ENCODE peak calls at places on chromosomes 2 and 18, in five cellular contexts. O, S, Z, Q and G are unnamed samples. For H3K9me3, the result is how much of the 10 kb centered on the place peaks cover.

GRCh38 chr2:233989221-233989620 is 61.3 kb upstream of the SPP2 start:
- DNase-seq in O (no peak), S (no peak), Z (no peak), Q (no peak), G (no peak)

GRCh38 chr18:69774831-69775230 is 172.8 kb downstream of the CD226 start:
- DNase-seq in O (peak), S (no peak), Z (peak), Q (no peak), G (peak)

GRCh38 chr18:75207298-75208054 is 1.5 kb downstream of the PTGR3 start:
- DNase-seq in O (peak), S (peak), Z (no peak), Q (no peak), G (no peak)

GRCh38 chr2:106020821-106021316 is 173.2 kb downstream of the UXS1 start:
- DNase-seq in O (no peak), S (no peak), Z (peak), Q (no peak), G (no peak)

GRCh38 chr18:10320201-10320600 is 134.2 kb upstream of the APCDD1 start:
- DNase-seq in O (no peak), S (no peak), Z (no peak), Q (no peak), G (no peak)

GRCh38 chr18:36947820-36948348 is 119.0 kb downstream of the KIAA1328 start:
- DNase-seq in O (no peak), S (no peak), Z (no peak), Q (peak), G (no peak)

GRCh38 chr2:60964651-60965513 is 52.6 kb upstream of the PEX13 start:
- DNase-seq in O (peak), S (no peak), Z (no peak), Q (no peak), G (no peak)

GRCh38 chr2:175309799-175310198 is 128.3 kb upstream of the ATP5MC3 start:
- DNase-seq in O (peak), S (peak), Z (peak), Q (no peak), G (peak)

GRCh38 chr2:44560961-44561360 is 199.2 kb downstream of the CAMKMT start:
- DNase-seq in O (peak), S (no peak), Z (no peak), Q (peak), G (no peak)

GRCh38 chr2:234026111-234026510 is 24.4 kb upstream of the SPP2 start:
- DNase-seq in O (peak), S (peak), Z (no peak), Q (no peak), G (no peak)

GRCh38 chr18:46220116-46220515 is 115.9 kb downstream of the HAUS1 start:
- DNase-seq in O (peak), S (peak), Z (no peak), Q (no peak), G (no peak)

DNA sequence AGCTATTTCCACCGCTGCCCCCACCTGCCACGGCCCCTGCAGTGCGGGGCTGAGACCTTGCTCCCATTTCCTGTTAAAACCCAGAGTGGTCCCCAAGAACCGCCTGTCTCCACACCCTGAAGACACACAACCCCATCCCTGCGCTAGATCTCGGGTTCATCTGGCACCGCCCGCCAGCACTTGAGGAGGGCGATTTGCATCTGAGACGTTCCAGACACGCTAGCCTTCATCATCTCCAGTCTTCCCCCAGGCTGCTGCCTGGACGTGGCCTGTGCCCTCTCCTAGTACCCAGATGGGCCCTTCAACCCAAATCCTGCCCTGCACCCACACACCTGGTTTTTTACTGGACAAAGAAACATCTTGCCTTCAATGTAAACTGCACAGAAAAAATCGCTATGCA is 49.8 kb downstream of the SLC66A2 start:
- DNase-seq in O (no peak), S (no peak), Z (no peak), Q (no peak), G (no peak)
- H3K9me3 ChIP-seq in O (under half), S (under half), Z (under half), Q (under half), G (under half)

GRCh38 chr2:104849618-104850097 is 4.3 kb upstream of the POU3F3 start:
- DNase-seq in O (peak), S (peak), Z (peak), Q (no peak), G (no peak)
- TF ChIP-seq EZH2 in O (peak), S (no peak), Z (no peak), Q (no peak), G (peak)

GRCh38 chr2:206442854-206443734 is at the start of gene ADAM23:
- DNase-seq in O (peak), S (peak), Z (peak), Q (no peak), G (no peak)
- H3K4me3 ChIP-seq in O (peak), S (peak), Z (peak), Q (peak), G (peak)

DNA sequence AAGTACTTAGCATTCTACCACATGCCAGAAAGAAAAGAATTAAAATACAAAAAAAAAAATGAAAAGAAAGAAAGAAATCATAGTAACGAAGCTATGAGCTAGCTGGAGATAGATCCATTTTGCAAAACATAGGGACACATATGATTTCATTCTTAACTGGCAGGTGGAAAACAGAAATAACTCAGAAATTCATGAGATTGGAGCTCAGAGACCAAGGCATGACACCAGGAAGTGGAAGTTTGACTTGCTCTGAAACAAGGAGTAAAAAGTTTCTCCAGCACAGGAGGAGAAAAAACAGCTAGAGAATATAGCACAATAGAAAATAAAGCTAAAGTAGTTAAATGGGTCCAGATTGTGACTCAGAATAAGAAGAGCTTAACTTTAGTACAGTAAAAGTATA is 278.1 kb downstream of the ZEB2 start:
- DNase-seq in O (no peak), S (no peak), Z (no peak), Q (no peak), G (no peak)
- H3K9me3 ChIP-seq in O (under half), S (under half), Z (under half), Q (under half), G (under half)

GRCh38 chr18:53526092-53526491 is 698.4 kb downstream of the MBD2 start:
- DNase-seq in O (no peak), S (no peak), Z (no peak), Q (no peak), G (no peak)
- TF ChIP-seq EZH2 in O (no peak), S (no peak), Z (no peak), Q (no peak), G (no peak)

DNA sequence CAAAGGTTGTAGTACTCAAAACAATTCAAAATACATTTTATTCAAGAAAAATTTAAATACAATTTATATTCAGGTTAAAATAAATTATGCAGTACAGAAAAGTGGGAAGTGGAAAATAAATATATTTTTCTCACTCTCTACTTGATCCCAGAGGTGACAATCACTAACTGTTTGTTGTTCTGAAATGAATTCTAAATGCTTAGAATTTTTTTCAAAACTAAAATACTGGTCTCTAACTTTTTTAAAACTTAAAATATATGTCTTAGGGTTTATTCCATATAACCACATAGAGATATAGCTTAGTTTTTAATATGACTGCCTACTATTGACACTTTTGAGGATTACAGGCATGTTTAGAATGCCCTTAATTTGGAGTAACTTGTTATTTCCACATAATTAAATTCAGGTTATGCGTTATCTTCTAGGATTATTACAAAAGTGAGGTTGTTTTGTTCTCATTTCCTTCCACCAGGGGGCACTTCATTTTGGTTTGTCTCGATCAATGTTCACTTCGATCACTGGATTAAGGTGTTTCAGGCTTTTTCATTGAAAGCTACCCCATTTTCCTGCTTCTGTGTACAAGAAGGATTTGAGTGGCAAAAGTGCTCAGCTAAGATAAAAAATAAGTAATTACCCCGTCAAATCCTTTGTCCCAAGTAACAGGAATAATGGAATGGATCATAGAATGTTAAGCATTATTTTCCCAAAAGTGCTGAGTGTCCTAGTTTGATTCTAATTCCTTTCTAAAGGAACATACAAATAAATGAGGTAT is 27.1 kb upstream of the TFPI start:
- DNase-seq in O (peak), S (peak), Z (peak), Q (peak), G (no peak)
- H3K4me3 ChIP-seq in O (peak), S (peak), Z (peak), Q (no peak), G (peak)

GRCh38 chr18:61738042-61738441 is 154.8 kb downstream of the RNF152 start:
- DNase-seq in O (no peak), S (peak), Z (no peak), Q (no peak), G (no peak)
- H3K9me3 ChIP-seq in O (under half), S (under half), Z (under half), Q (under half), G (under half)

GRCh38 chr18:24271381-24272331 is 126.0 kb downstream of the OSBPL1A start:
- DNase-seq in O (peak), S (peak), Z (peak), Q (peak), G (no peak)

GRCh38 chr18:24273596-24273995 is 124.0 kb downstream of the OSBPL1A start:
- DNase-seq in O (peak), S (no peak), Z (no peak), Q (peak), G (no peak)

GRCh38 chr18:24277516-24277915 is 120.1 kb downstream of the OSBPL1A start:
- DNase-seq in O (no peak), S (no peak), Z (no peak), Q (no peak), G (no peak)

GRCh38 chr18:24276994-24277393 is 120.6 kb downstream of the OSBPL1A start:
- DNase-seq in O (no peak), S (no peak), Z (no peak), Q (no peak), G (no peak)

DNA sequence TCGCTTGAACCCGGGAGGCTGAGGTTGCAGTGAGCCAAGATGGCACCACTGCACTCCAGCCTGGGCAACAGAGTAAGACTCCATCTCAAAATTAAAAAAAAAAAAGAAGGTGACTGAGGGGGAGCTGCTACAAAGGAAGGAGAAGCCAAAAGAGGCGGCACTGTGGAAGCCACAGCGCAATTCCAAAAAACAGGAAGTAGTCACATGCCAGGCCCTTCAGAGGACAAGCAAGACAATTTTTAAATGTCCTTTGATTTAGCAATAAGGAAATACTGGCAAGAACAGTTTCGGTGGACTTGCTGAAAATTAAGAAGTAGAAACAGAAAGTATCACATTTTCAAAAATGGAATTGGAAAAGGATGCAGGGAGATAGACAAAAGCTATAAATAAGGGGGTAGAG is 122.8 kb downstream of the OSBPL1A start:
- DNase-seq in O (no peak), S (no peak), Z (no peak), Q (no peak), G (no peak)
- TF ChIP-seq EZH2 in O (no peak), S (no peak), Z (no peak), Q (no peak), G (no peak)

DNA sequence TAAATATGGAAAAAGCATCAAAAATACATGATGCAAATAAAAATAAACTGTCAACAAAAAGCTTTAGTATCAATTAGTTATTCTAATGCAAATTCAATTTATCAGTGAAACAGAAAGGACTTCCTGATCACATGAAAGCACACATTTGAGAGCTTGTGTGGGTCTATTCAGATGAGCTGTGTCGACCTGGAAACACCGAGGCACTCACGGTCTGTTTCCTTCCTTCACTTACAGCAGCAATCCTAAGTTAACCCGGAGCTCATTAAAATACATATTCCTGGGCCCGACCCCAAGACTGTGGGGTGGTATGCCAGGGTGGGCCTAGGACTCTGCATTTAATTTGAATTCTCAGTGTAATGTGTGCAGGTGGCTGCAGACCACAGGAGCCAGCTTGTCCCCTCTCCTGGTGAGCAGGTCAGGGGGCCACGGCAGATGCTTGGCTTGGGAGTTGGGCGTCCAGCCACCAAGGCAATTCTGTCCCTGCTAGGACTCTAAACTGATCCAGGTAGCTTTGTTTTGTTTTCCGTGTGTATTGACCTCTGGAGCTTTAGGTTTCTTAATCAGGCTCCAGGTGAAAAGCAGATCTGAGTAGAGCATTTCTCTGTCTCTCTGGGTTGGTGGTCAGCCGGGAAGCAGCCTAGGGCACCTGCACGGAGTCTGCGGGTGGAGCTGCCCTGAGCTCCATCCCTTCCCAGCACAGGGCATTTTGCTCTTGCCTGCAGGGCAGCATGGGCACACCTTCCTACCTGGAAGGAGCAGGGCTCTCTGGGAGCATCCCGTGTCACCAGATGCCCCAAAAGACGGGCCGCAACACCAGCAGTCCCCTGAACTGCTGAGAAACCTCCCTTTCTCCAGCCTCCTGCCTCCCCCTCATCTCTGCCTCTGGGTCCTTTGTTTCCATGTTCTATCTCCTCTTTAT is 9.0 kb downstream of the MBP start:
- DNase-seq in O (no peak), S (no peak), Z (no peak), Q (no peak), G (no peak)
- H3K4me3 ChIP-seq in O (no peak), S (no peak), Z (no peak), Q (no peak), G (no peak)